ENCODE peak calls at places on chromosomes 2 and 18, in six cellular contexts. E is stomach, J is heart left ventricle, T is body of pancreas, N is right lobe of liver, Q is Peyer's patch. H is an unnamed sample. For H3K4me1, the result is how much of the 10 kb centered on the place peaks cover.

GRCh38 chr2:234322766-234323465 is 174.0 kb downstream of the ARL4C start:
- DNase-seq in E (no peak), J (no peak), T (no peak), N (no peak), Q (no peak), H (no peak)

GRCh38 chr18:35749701-35750100 is 168.2 kb downstream of the GALNT1 start:
- DNase-seq in E (no peak), J (no peak), T (no peak), N (no peak), Q (no peak), H (no peak)

GRCh38 chr2:46815121-46815802 is 100.3 kb downstream of the MCFD2 start:
- DNase-seq in E (no peak), J (no peak), T (no peak), N (no peak), Q (no peak), H (no peak)

GRCh38 chr2:226835420-226835795 is 446 bp upstream of the RHBDD1 start:
- DNase-seq in E (no peak), J (no peak), T (peak), N (peak), Q (no peak), H (peak)

GRCh38 chr18:41753826-41754225 is 201.2 kb upstream of the PIK3C3 start:
- DNase-seq in E (no peak), J (no peak), T (no peak), N (no peak), Q (no peak), H (no peak)

GRCh38 chr2:134361648-134362047 is 107.8 kb downstream of the MGAT5 start:
- DNase-seq in E (no peak), J (no peak), T (no peak), N (no peak), Q (no peak), H (no peak)

GRCh38 chr2:73985318-73986084 is 791 bp downstream of the TET3 start:
- DNase-seq in E (peak), J (peak), T (no peak), N (peak), Q (peak), H (peak)

GRCh38 chr2:42464631-42465030 is 29.2 kb downstream of the KCNG3 start:
- DNase-seq in E (no peak), J (no peak), T (no peak), N (no peak), Q (no peak), H (no peak)

GRCh38 chr2:147543056-147543455 is 301.8 kb upstream of the ACVR2A start:
- DNase-seq in E (no peak), J (no peak), T (no peak), N (no peak), Q (no peak), H (no peak)

GRCh38 chr2:234823196-234823876 is 128.5 kb upstream of the SH3BP4 start:
- DNase-seq in E (no peak), J (no peak), T (peak), N (peak), Q (no peak), H (peak)

GRCh38 chr2:240464514-240465241 is 29.2 kb downstream of the GPC1 start:
- DNase-seq in E (peak), J (peak), T (peak), N (no peak), Q (peak), H (no peak)

GRCh38 chr2:10124538-10125045 is 2.1 kb downstream of the RRM2 start:
- DNase-seq in E (no peak), J (no peak), T (peak), N (no peak), Q (no peak), H (no peak)

GRCh38 chr2:242011516-242011915 is 142.0 kb downstream of the RTP5 start:
- DNase-seq in E (no peak), J (no peak), T (no peak), N (no peak), Q (peak), H (no peak)

GRCh38 chr2:40028792-40029488 is 249.9 kb upstream of the THUMPD2 start:
- DNase-seq in E (no peak), J (no peak), T (no peak), N (no peak), Q (no peak), H (no peak)

GRCh38 chr2:217279571-217279970 is 419.7 kb upstream of the TNP1 start:
- DNase-seq in E (no peak), J (no peak), T (no peak), N (no peak), Q (no peak), H (no peak)

GRCh38 chr2:196259507-196260481 is 88.4 kb upstream of the STK17B start:
- DNase-seq in E (no peak), J (no peak), T (no peak), N (no peak), Q (no peak), H (no peak)

GRCh38 chr2:218168635-218169462 is 2.1 kb upstream of the CXCR1 start:
- DNase-seq in E (peak), J (no peak), T (peak), N (peak), Q (no peak), H (peak)

GRCh38 chr2:36366491-36367120 is 11.0 kb downstream of the CRIM1 start:
- DNase-seq in E (no peak), J (no peak), T (no peak), N (no peak), Q (no peak), H (no peak)
- H3K4me1 ChIP-seq in E (half or more), J (half or more), T (under half), N (under half), Q (under half), H (under half)

GRCh38 chr2:9003366-9003615 is 193 bp downstream of the MBOAT2 start:
- DNase-seq in E (no peak), J (no peak), T (no peak), N (no peak), Q (no peak), H (no peak)

GRCh38 chr2:9002313-9002636 is 1.2 kb downstream of the MBOAT2 start:
- DNase-seq in E (no peak), J (no peak), T (no peak), N (no peak), Q (no peak), H (no peak)

GRCh38 chr2:9002637-9003365 is 683 bp downstream of the MBOAT2 start:
- DNase-seq in E (no peak), J (peak), T (no peak), N (peak), Q (peak), H (no peak)

GRCh38 chr2:9004338-9005204 is 1.1 kb upstream of the MBOAT2 start:
- DNase-seq in E (no peak), J (no peak), T (no peak), N (no peak), Q (no peak), H (no peak)

GRCh38 chr2:9003616-9004337 is at the start of gene MBOAT2:
- DNase-seq in E (peak), J (peak), T (peak), N (peak), Q (peak), H (peak)
- TF ChIP-seq POLR2A in E (peak), J (no peak), T (peak), N (peak), Q (peak), H (peak)

DNA sequence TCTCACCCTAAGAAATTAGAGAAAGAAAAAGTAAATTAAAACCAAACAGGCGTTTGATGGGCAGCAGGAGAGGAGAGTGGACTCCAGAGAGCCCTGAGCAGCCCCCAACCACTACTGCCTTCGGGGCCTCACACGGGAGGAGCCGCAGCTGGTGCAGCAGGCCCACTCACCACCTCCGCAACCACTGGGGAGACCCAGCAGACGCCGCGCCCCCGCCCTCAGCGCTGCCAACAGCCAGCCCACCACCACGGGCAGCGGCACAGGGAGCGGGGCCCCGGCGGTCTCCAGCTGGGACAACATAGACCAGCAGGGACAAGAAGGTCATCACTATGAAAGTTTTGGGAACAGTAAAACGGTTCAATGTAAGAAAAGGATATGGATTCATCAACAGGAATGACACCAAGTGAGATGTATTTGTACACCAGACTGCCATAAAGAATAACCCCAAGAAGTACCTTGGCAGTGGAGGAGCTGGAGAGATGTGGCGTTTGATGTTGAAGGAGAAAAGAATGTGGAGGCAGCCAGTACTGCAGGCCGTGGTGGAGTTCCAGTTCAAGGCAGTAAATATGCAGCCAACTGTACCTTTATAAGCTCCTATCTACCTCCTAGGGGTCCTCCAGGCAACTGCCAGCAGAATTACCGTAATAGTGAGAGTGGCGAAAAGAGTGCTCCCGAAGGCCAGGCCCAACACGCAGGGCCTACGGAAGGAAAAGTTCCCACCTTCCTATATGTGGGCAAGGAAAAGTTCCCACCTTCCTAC is 76.5 kb downstream of the OLA1 start:
- DNase-seq in E (no peak), J (no peak), T (no peak), N (no peak), Q (no peak), H (no peak)
- H3K4me3 ChIP-seq in E (no peak), J (no peak), T (no peak), N (no peak), Q (no peak), H (no peak)

GRCh38 chr18:26456070-26456491 is 92.3 kb downstream of the KCTD1 start:
- DNase-seq in E (no peak), J (no peak), T (no peak), N (no peak), Q (no peak), H (no peak)

GRCh38 chr18:26454616-26455015 is 93.7 kb downstream of the KCTD1 start:
- DNase-seq in E (no peak), J (no peak), T (no peak), N (no peak), Q (no peak), H (no peak)

GRCh38 chr18:26453370-26454030 is 94.9 kb downstream of the KCTD1 start:
- DNase-seq in E (no peak), J (no peak), T (no peak), N (no peak), Q (no peak), H (no peak)

GRCh38 chr18:26455639-26456038 is 92.7 kb downstream of the KCTD1 start:
- DNase-seq in E (no peak), J (no peak), T (no peak), N (no peak), Q (no peak), H (no peak)

GRCh38 chr18:26454192-26454591 is 94.2 kb downstream of the KCTD1 start:
- DNase-seq in E (no peak), J (no peak), T (no peak), N (no peak), Q (no peak), H (no peak)
- H3K4me1 ChIP-seq in E (under half), J (under half), T (under half), N (under half), Q (under half), H (under half)

DNA sequence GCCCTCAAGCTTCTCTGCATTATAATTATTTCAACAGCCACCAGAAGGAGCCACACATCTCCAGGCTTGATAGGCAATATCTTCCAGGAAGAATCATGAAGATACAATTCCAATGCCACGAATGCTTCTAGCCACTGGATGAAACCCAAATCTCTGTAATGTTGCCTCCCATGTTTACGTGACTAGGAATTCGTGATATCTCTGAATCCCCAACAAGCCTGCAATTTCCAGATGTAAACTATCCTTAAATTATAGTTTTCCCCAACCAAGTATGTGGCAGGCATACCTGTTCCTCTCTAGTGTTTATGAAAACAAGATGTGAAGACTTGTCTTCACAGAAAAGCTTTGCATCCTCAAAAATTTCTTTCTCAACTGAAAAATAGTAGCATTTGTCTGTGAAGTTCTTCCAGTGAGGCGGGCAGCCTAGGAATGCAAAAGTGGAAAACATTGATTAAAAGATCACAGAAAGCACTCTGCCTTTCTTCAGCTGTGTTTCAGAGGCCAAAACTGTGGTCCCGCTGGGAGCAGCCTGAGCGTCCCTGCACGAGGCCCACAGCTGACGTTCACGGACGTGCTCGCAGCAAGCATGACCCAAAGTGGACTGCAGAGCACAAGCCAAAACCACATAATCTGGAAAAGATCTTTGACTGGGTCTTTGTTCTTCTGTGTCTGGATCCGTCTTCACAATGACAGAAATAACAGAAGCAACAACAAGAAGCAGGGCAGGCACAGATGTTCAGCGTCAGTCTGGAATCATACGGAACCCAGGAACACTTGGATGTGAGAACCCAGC is 65.1 kb upstream of the THOC1 start:
- DNase-seq in E (no peak), J (peak), T (no peak), N (no peak), Q (no peak), H (peak)
- TF ChIP-seq POLR2A in E (no peak), J (no peak), T (no peak), N (no peak), Q (no peak), H (no peak)

GRCh38 chr2:223860809-223861738 is 23.7 kb upstream of the AP1S3 start:
- DNase-seq in E (peak), J (no peak), T (peak), N (no peak), Q (peak), H (no peak)
- H3K4me3 ChIP-seq in E (no peak), J (no peak), T (no peak), N (no peak), Q (no peak), H (no peak)

GRCh38 chr2:85753035-85753524 is 711 bp upstream of the ATOH8 start:
- DNase-seq in E (no peak), J (no peak), T (no peak), N (no peak), Q (no peak), H (no peak)
- H3K4me1 ChIP-seq in E (half or more), J (half or more), T (under half), N (under half), Q (half or more), H (half or more)

DNA sequence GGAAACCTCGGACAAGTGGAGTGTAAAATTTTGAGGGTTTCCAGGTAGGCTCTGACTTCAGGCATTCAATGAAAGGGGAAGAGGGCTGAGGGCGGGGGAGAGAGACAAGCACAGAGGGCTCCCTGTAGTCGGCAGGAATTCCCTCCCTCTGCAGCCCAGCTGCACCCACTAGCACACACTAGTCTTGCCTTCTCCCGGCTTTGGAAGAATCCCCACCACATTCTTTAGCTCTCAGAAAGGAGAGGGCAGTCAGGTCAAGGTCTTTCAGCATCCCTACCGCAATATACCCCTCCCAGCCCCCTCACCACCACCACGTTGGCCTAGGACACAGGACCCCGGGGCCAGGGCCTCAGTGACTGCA is 9.7 kb upstream of the SATB2 start:
- DNase-seq in E (no peak), J (no peak), T (no peak), N (no peak), Q (no peak), H (no peak)
- TF ChIP-seq POLR2A in E (no peak), J (no peak), T (no peak), N (no peak), Q (no peak), H (no peak)

DNA sequence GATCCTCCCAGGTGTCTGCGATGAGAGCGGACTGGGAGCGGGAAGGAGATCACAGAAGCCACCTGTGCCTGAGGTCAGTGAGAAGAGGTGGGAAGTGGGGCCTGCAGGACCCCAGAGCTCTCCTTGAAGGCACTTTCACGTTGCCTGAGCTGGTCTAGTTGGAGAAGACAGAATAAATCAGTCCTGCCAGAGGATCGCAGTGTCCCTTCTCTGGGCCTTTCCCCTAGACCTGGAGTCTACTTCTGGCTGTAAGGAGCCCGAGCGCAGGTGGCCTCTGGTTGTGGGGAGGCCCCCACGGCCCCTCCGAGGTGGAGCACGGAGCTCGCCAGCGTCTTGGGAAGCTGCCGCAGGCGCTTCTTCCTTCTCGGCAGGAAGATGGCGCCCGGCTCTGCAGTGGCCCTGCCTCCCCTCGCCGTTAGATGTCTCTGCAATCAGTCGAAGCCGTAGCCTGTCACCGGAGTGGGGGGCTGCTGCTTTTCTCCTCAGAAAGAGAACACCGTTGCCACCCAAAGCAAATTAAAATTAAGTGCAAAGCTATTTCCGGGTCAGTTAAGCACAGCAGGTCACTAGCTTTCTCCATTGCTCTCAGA is 212.0 kb upstream of the MYT1L start:
- DNase-seq in E (no peak), J (no peak), T (no peak), N (no peak), Q (no peak), H (no peak)
- H3K4me3 ChIP-seq in E (no peak), J (no peak), T (no peak), N (no peak), Q (no peak), H (no peak)

DNA sequence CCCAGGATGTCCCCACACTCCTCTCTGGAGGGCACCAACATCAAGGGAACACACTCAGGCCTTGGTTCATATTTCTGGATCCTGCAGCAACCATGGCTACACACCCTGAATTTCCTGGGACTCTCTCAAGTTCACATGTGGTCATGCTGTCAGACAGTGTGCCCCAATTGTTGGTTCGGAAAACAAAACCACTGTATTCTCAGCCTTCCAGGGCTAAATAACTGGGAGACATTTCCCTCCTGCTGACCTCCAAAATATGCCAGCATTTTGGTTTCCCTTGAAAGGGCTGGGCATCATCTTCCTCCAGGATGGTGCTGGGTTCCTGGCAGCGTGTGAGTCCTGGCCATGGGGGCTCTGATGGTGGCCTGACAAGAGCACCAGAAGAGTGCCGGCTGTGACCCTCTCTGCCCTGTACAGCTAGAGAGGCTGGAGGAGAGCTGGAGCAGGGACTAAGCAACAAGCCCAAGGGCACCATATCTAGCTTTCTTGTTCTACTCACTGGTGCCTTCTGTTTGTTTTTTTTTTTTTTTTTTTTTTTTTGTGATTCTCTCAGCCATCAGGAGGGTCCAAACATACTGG is 37.5 kb upstream of the WIPF1 start:
- DNase-seq in E (no peak), J (no peak), T (no peak), N (no peak), Q (no peak), H (no peak)
- H3K4me1 ChIP-seq in E (under half), J (under half), T (under half), N (under half), Q (under half), H (under half)

H was measured in tibial nerve.